ENCODE peak calls at places on chromosomes 6 and 20, in nine cellular contexts. One of them, this sample, is unnamed.

GRCh38 chr20:36066777-36067176 is 87.8 kb upstream of the EPB41L1 start:
- DNase-seq in stomach: peak
- DNase-seq in lower lobe of right lung: no peak
- DNase-seq in cardiac muscle cell: no peak
- DNase-seq in cardiac fibroblast: no peak
- DNase-seq in GM12865: no peak
- DNase-seq in GM12864: no peak
- DNase-seq in neural crest cell: no peak
- DNase-seq in CD4-positive, alpha-beta T cell: no peak
- DNase-seq in this sample: no peak

GRCh38 chr6:42498473-42499128 is 46.9 kb upstream of the TRERF1 start:
- DNase-seq in stomach: no peak
- DNase-seq in lower lobe of right lung: peak
- DNase-seq in cardiac muscle cell: no peak
- DNase-seq in cardiac fibroblast: no peak
- DNase-seq in GM12865: no peak
- DNase-seq in GM12864: no peak
- DNase-seq in neural crest cell: no peak
- DNase-seq in CD4-positive, alpha-beta T cell: no peak
- DNase-seq in this sample: no peak

GRCh38 chr20:36183155-36183944 is 28.8 kb downstream of the EPB41L1 start:
- DNase-seq in stomach: no peak
- DNase-seq in lower lobe of right lung: no peak
- DNase-seq in cardiac muscle cell: no peak
- DNase-seq in cardiac fibroblast: no peak
- DNase-seq in GM12865: no peak
- DNase-seq in GM12864: no peak
- DNase-seq in neural crest cell: no peak
- DNase-seq in CD4-positive, alpha-beta T cell: no peak
- DNase-seq in this sample: no peak

GRCh38 chr6:34696189-34696738 is 303 bp downstream of the ILRUN start:
- DNase-seq in stomach: peak
- DNase-seq in lower lobe of right lung: peak
- DNase-seq in cardiac muscle cell: peak
- DNase-seq in cardiac fibroblast: peak
- DNase-seq in GM12865: no peak
- DNase-seq in GM12864: no peak
- DNase-seq in neural crest cell: no peak
- DNase-seq in CD4-positive, alpha-beta T cell: no peak
- DNase-seq in this sample: peak

GRCh38 chr20:50169329-50169823 is 15.9 kb upstream of the PEDS1 start:
- DNase-seq in stomach: peak
- DNase-seq in lower lobe of right lung: peak
- DNase-seq in cardiac muscle cell: peak
- DNase-seq in cardiac fibroblast: peak
- DNase-seq in GM12865: peak
- DNase-seq in GM12864: peak
- DNase-seq in neural crest cell: peak
- DNase-seq in CD4-positive, alpha-beta T cell: peak
- DNase-seq in this sample: peak

GRCh38 chr6:31401403-31401802 is 2.0 kb upstream of the MICA start:
- DNase-seq in stomach: peak
- DNase-seq in lower lobe of right lung: no peak
- DNase-seq in cardiac muscle cell: peak
- DNase-seq in cardiac fibroblast: peak
- DNase-seq in GM12865: peak
- DNase-seq in GM12864: no peak
- DNase-seq in neural crest cell: no peak
- DNase-seq in CD4-positive, alpha-beta T cell: no peak
- DNase-seq in this sample: no peak

GRCh38 chr6:128242765-128243403 is 277.5 kb downstream of the PTPRK start:
- DNase-seq in stomach: no peak
- DNase-seq in lower lobe of right lung: no peak
- DNase-seq in cardiac muscle cell: peak
- DNase-seq in cardiac fibroblast: peak
- DNase-seq in GM12865: no peak
- DNase-seq in GM12864: no peak
- DNase-seq in neural crest cell: no peak
- DNase-seq in CD4-positive, alpha-beta T cell: no peak
- DNase-seq in this sample: no peak

GRCh38 chr20:17825251-17825691 is 125.5 kb downstream of the BANF2 start:
- DNase-seq in stomach: no peak
- DNase-seq in lower lobe of right lung: no peak
- DNase-seq in cardiac muscle cell: peak
- DNase-seq in cardiac fibroblast: peak
- DNase-seq in GM12865: peak
- DNase-seq in GM12864: no peak
- DNase-seq in neural crest cell: no peak
- DNase-seq in CD4-positive, alpha-beta T cell: no peak
- DNase-seq in this sample: no peak

GRCh38 chr6:5126214-5126613 is 41.1 kb downstream of the PPP1R3G start:
- DNase-seq in stomach: no peak
- DNase-seq in lower lobe of right lung: no peak
- DNase-seq in cardiac muscle cell: peak
- DNase-seq in cardiac fibroblast: peak
- DNase-seq in GM12865: no peak
- DNase-seq in GM12864: no peak
- DNase-seq in neural crest cell: no peak
- DNase-seq in CD4-positive, alpha-beta T cell: no peak
- DNase-seq in this sample: no peak

GRCh38 chr20:380763-381580 is 412 bp downstream of the TRIB3 start:
- DNase-seq in stomach: peak
- DNase-seq in lower lobe of right lung: peak
- DNase-seq in cardiac muscle cell: peak
- DNase-seq in cardiac fibroblast: peak
- DNase-seq in GM12865: peak
- DNase-seq in GM12864: peak
- DNase-seq in neural crest cell: peak
- DNase-seq in CD4-positive, alpha-beta T cell: peak
- DNase-seq in this sample: peak

GRCh38 chr20:19812056-19812455 is 54.0 kb downstream of the RIN2 start:
- DNase-seq in stomach: no peak
- DNase-seq in lower lobe of right lung: no peak
- DNase-seq in cardiac muscle cell: no peak
- DNase-seq in cardiac fibroblast: no peak
- DNase-seq in GM12865: no peak
- DNase-seq in GM12864: no peak
- DNase-seq in neural crest cell: no peak
- DNase-seq in CD4-positive, alpha-beta T cell: no peak
- DNase-seq in this sample: no peak

GRCh38 chr6:27836080-27836782 is 76.0 kb downstream of the OR2B2 start:
- DNase-seq in stomach: no peak
- DNase-seq in lower lobe of right lung: no peak
- DNase-seq in cardiac muscle cell: no peak
- DNase-seq in cardiac fibroblast: no peak
- DNase-seq in GM12865: no peak
- DNase-seq in GM12864: no peak
- DNase-seq in neural crest cell: no peak
- DNase-seq in CD4-positive, alpha-beta T cell: no peak
- DNase-seq in this sample: no peak

GRCh38 chr6:30555428-30556005 is 772 bp downstream of the GNL1 start:
- DNase-seq in stomach: peak
- DNase-seq in lower lobe of right lung: peak
- DNase-seq in cardiac muscle cell: peak
- DNase-seq in cardiac fibroblast: peak
- DNase-seq in GM12865: peak
- DNase-seq in GM12864: no peak
- DNase-seq in neural crest cell: peak
- DNase-seq in CD4-positive, alpha-beta T cell: no peak
- DNase-seq in this sample: peak

GRCh38 chr6:24720131-24720603 is 1.2 kb upstream of the C6orf62 start:
- DNase-seq in stomach: peak
- DNase-seq in lower lobe of right lung: peak
- DNase-seq in cardiac muscle cell: peak
- DNase-seq in cardiac fibroblast: peak
- DNase-seq in GM12865: peak
- DNase-seq in GM12864: no peak
- DNase-seq in neural crest cell: peak
- DNase-seq in CD4-positive, alpha-beta T cell: peak
- DNase-seq in this sample: peak

GRCh38 chr20:19078448-19079373 is 133.7 kb upstream of the SLC24A3 start:
- DNase-seq in stomach: no peak
- DNase-seq in lower lobe of right lung: no peak
- DNase-seq in cardiac muscle cell: no peak
- DNase-seq in cardiac fibroblast: no peak
- DNase-seq in GM12865: peak
- DNase-seq in GM12864: no peak
- DNase-seq in neural crest cell: no peak
- DNase-seq in CD4-positive, alpha-beta T cell: no peak
- DNase-seq in this sample: no peak

GRCh38 chr6:33080127-33081089 is 4.6 kb downstream of the HLA-DPB1 start:
- DNase-seq in stomach: no peak
- DNase-seq in lower lobe of right lung: peak
- DNase-seq in cardiac muscle cell: peak
- DNase-seq in cardiac fibroblast: peak
- DNase-seq in GM12865: no peak
- DNase-seq in GM12864: no peak
- DNase-seq in neural crest cell: peak
- DNase-seq in CD4-positive, alpha-beta T cell: no peak
- DNase-seq in this sample: peak

GRCh38 chr20:38387953-38388352 is 41.7 kb downstream of the LBP start:
- DNase-seq in stomach: no peak
- DNase-seq in lower lobe of right lung: no peak
- DNase-seq in cardiac muscle cell: no peak
- DNase-seq in cardiac fibroblast: no peak
- DNase-seq in GM12865: no peak
- DNase-seq in GM12864: no peak
- DNase-seq in neural crest cell: no peak
- DNase-seq in CD4-positive, alpha-beta T cell: no peak
- DNase-seq in this sample: no peak

GRCh38 chr6:11263185-11263817 is 30.8 kb upstream of the NEDD9 start:
- DNase-seq in stomach: peak
- DNase-seq in lower lobe of right lung: peak
- DNase-seq in cardiac muscle cell: peak
- DNase-seq in cardiac fibroblast: peak
- DNase-seq in GM12865: no peak
- DNase-seq in GM12864: no peak
- DNase-seq in neural crest cell: no peak
- DNase-seq in CD4-positive, alpha-beta T cell: no peak
- DNase-seq in this sample: no peak

GRCh38 chr6:43730634-43731033 is 39.4 kb upstream of the VEGFA start:
- DNase-seq in stomach: no peak
- DNase-seq in lower lobe of right lung: no peak
- DNase-seq in cardiac muscle cell: no peak
- DNase-seq in cardiac fibroblast: no peak
- DNase-seq in GM12865: no peak
- DNase-seq in GM12864: no peak
- DNase-seq in neural crest cell: no peak
- DNase-seq in CD4-positive, alpha-beta T cell: no peak
- DNase-seq in this sample: no peak

GRCh38 chr20:2342243-2342642 is 38.5 kb upstream of the TGM6 start:
- DNase-seq in stomach: no peak
- DNase-seq in lower lobe of right lung: no peak
- DNase-seq in cardiac muscle cell: no peak
- DNase-seq in cardiac fibroblast: no peak
- DNase-seq in GM12865: no peak
- DNase-seq in GM12864: no peak
- DNase-seq in neural crest cell: no peak
- DNase-seq in CD4-positive, alpha-beta T cell: no peak
- DNase-seq in this sample: no peak

GRCh38 chr20:2340823-2341222 is 39.9 kb upstream of the TGM6 start:
- DNase-seq in stomach: no peak
- DNase-seq in lower lobe of right lung: no peak
- DNase-seq in cardiac muscle cell: no peak
- DNase-seq in cardiac fibroblast: no peak
- DNase-seq in GM12865: no peak
- DNase-seq in GM12864: no peak
- DNase-seq in neural crest cell: no peak
- DNase-seq in CD4-positive, alpha-beta T cell: no peak
- DNase-seq in this sample: no peak

GRCh38 chr20:2340136-2340535 is 40.6 kb upstream of the TGM6 start:
- DNase-seq in stomach: no peak
- DNase-seq in lower lobe of right lung: no peak
- DNase-seq in cardiac muscle cell: no peak
- DNase-seq in cardiac fibroblast: no peak
- DNase-seq in GM12865: no peak
- DNase-seq in GM12864: no peak
- DNase-seq in neural crest cell: no peak
- DNase-seq in CD4-positive, alpha-beta T cell: no peak
- DNase-seq in this sample: no peak

GRCh38 chr20:2338702-2339101 is 42.0 kb upstream of the TGM6 start:
- DNase-seq in stomach: no peak
- DNase-seq in lower lobe of right lung: no peak
- DNase-seq in cardiac muscle cell: no peak
- DNase-seq in cardiac fibroblast: no peak
- DNase-seq in GM12865: no peak
- DNase-seq in GM12864: no peak
- DNase-seq in neural crest cell: no peak
- DNase-seq in CD4-positive, alpha-beta T cell: no peak
- DNase-seq in this sample: no peak

GRCh38 chr20:2341336-2341735 is 39.4 kb upstream of the TGM6 start:
- DNase-seq in stomach: no peak
- DNase-seq in lower lobe of right lung: no peak
- DNase-seq in cardiac muscle cell: no peak
- DNase-seq in cardiac fibroblast: no peak
- DNase-seq in GM12865: no peak
- DNase-seq in GM12864: no peak
- DNase-seq in neural crest cell: no peak
- DNase-seq in CD4-positive, alpha-beta T cell: no peak
- DNase-seq in this sample: no peak
- TF ChIP-seq CTCF in stomach: no peak
- TF ChIP-seq CTCF in lower lobe of right lung: no peak
- TF ChIP-seq CTCF in cardiac muscle cell: no peak
- TF ChIP-seq CTCF in cardiac fibroblast: no peak
- TF ChIP-seq CTCF in GM12865: no peak
- TF ChIP-seq CTCF in GM12864: no peak
- TF ChIP-seq CTCF in neural crest cell: no peak
- TF ChIP-seq CTCF in CD4-positive, alpha-beta T cell: no peak
- TF ChIP-seq CTCF in this sample: no peak

GRCh38 chr20:51801220-51801991 is 915 bp downstream of the SALL4 start:
- DNase-seq in stomach: peak
- DNase-seq in lower lobe of right lung: no peak
- DNase-seq in cardiac muscle cell: peak
- DNase-seq in cardiac fibroblast: no peak
- DNase-seq in GM12865: no peak
- DNase-seq in GM12864: no peak
- DNase-seq in neural crest cell: peak
- DNase-seq in CD4-positive, alpha-beta T cell: no peak
- DNase-seq in this sample: peak
- TF ChIP-seq CTCF in stomach: no peak
- TF ChIP-seq CTCF in lower lobe of right lung: no peak
- TF ChIP-seq CTCF in cardiac muscle cell: peak
- TF ChIP-seq CTCF in cardiac fibroblast: peak
- TF ChIP-seq CTCF in GM12865: no peak
- TF ChIP-seq CTCF in GM12864: no peak
- TF ChIP-seq CTCF in neural crest cell: peak
- TF ChIP-seq CTCF in CD4-positive, alpha-beta T cell: no peak
- TF ChIP-seq CTCF in this sample: peak

GRCh38 chr20:53804920-53805894 is 211.6 kb upstream of the ZNF217 start:
- DNase-seq in stomach: no peak
- DNase-seq in lower lobe of right lung: no peak
- DNase-seq in cardiac muscle cell: no peak
- DNase-seq in cardiac fibroblast: no peak
- DNase-seq in GM12865: no peak
- DNase-seq in GM12864: no peak
- DNase-seq in neural crest cell: no peak
- DNase-seq in CD4-positive, alpha-beta T cell: no peak
- DNase-seq in this sample: no peak
- TF ChIP-seq CTCF in stomach: no peak
- TF ChIP-seq CTCF in lower lobe of right lung: no peak
- TF ChIP-seq CTCF in cardiac muscle cell: no peak
- TF ChIP-seq CTCF in cardiac fibroblast: no peak
- TF ChIP-seq CTCF in GM12865: no peak
- TF ChIP-seq CTCF in GM12864: no peak
- TF ChIP-seq CTCF in neural crest cell: no peak
- TF ChIP-seq CTCF in CD4-positive, alpha-beta T cell: no peak
- TF ChIP-seq CTCF in this sample: no peak

GRCh38 chr20:44785768-44786167 is 24.6 kb downstream of the RIMS4 start:
- DNase-seq in stomach: no peak
- DNase-seq in lower lobe of right lung: no peak
- DNase-seq in cardiac muscle cell: peak
- DNase-seq in cardiac fibroblast: peak
- DNase-seq in GM12865: no peak
- DNase-seq in GM12864: no peak
- DNase-seq in neural crest cell: no peak
- DNase-seq in CD4-positive, alpha-beta T cell: no peak
- DNase-seq in this sample: no peak
- TF ChIP-seq CTCF in stomach: no peak
- TF ChIP-seq CTCF in lower lobe of right lung: no peak
- TF ChIP-seq CTCF in cardiac muscle cell: peak
- TF ChIP-seq CTCF in cardiac fibroblast: no peak
- TF ChIP-seq CTCF in GM12865: no peak
- TF ChIP-seq CTCF in GM12864: no peak
- TF ChIP-seq CTCF in neural crest cell: no peak
- TF ChIP-seq CTCF in CD4-positive, alpha-beta T cell: no peak
- TF ChIP-seq CTCF in this sample: no peak